ENCODE peak calls at places on chromosomes 4 and X, in nine cellular contexts. A is adipocyte, T is ovary, X is gastrocnemius medialis, U is heart right ventricle, I is pancreas, L is sigmoid colon, E is colonic mucosa, Z is left ventricle myocardium inferior. S is an unnamed sample. For H3K4me1, the result is how much of the 10 kb centered on the place peaks cover.

GRCh38 chrX:54710920-54711319 is 87.1 kb downstream of the ITIH6 start:
- DNase-seq in A (no peak), T (no peak), X (no peak), U (no peak), I (no peak), L (no peak), E (no peak), Z (no peak), S (no peak)

GRCh38 chr4:99668472-99668871 is 10.8 kb upstream of the C4orf54 start:
- DNase-seq in A (no peak), T (peak), X (no peak), U (no peak), I (peak), L (no peak), E (no peak), Z (no peak), S (no peak)

GRCh38 chrX:100265179-100265578 is 144.9 kb downstream of the PCDH19 start:
- DNase-seq in A (no peak), T (no peak), X (no peak), U (no peak), I (no peak), L (no peak), E (no peak), Z (no peak), S (no peak)

GRCh38 chr4:10734697-10735096 is 50.1 kb upstream of the CLNK start:
- DNase-seq in A (no peak), T (no peak), X (no peak), U (no peak), I (peak), L (no peak), E (no peak), Z (no peak), S (no peak)

GRCh38 chr4:169615467-169616106 is 3.2 kb upstream of the NEK1 start:
- DNase-seq in A (no peak), T (no peak), X (no peak), U (no peak), I (no peak), L (no peak), E (no peak), Z (no peak), S (no peak)

GRCh38 chrX:129980043-129980442 is 2.4 kb upstream of the BCORL1 start:
- DNase-seq in A (no peak), T (peak), X (no peak), U (peak), I (peak), L (peak), E (peak), Z (no peak), S (no peak)

GRCh38 chr4:163607292-163607691 is 112.8 kb downstream of the TMA16 start:
- DNase-seq in A (no peak), T (no peak), X (no peak), U (no peak), I (no peak), L (no peak), E (no peak), Z (no peak), S (no peak)

GRCh38 chr4:116055857-116056827 is 942.7 kb upstream of the NDST4 start:
- DNase-seq in A (peak), T (no peak), X (no peak), U (no peak), I (no peak), L (no peak), E (no peak), Z (no peak), S (no peak)

GRCh38 chr4:13328591-13328990 is 155.5 kb downstream of the RAB28 start:
- DNase-seq in A (no peak), T (no peak), X (no peak), U (no peak), I (no peak), L (no peak), E (no peak), Z (no peak), S (no peak)

GRCh38 chrX:14872355-14872754 is 514 bp downstream of the FANCB start:
- DNase-seq in A (no peak), T (no peak), X (no peak), U (no peak), I (no peak), L (no peak), E (no peak), Z (no peak), S (no peak)

GRCh38 chr4:7783560-7783959 is 156.1 kb downstream of the AFAP1 start:
- DNase-seq in A (no peak), T (no peak), X (no peak), U (no peak), I (no peak), L (peak), E (peak), Z (no peak), S (no peak)

GRCh38 chrX:48505481-48505880 is 3.3 kb upstream of the PORCN start:
- DNase-seq in A (no peak), T (no peak), X (no peak), U (no peak), I (no peak), L (no peak), E (no peak), Z (no peak), S (no peak)

GRCh38 chr4:117796677-117797076 is 237.6 kb upstream of the NDST3 start:
- DNase-seq in A (no peak), T (no peak), X (no peak), U (no peak), I (no peak), L (no peak), E (no peak), Z (no peak), S (no peak)

GRCh38 chr4:7942019-7942556 is 2.4 kb upstream of the AFAP1 start:
- DNase-seq in A (no peak), T (no peak), X (peak), U (no peak), I (no peak), L (peak), E (no peak), Z (no peak), S (no peak)

GRCh38 chr4:110622841-110623709 is at the start of gene PITX2:
- DNase-seq in A (peak), T (peak), X (peak), U (peak), I (peak), L (peak), E (peak), Z (peak), S (peak)

GRCh38 chr4:16897991-16898827 is at the start of gene LDB2:
- DNase-seq in A (peak), T (peak), X (peak), U (peak), I (peak), L (peak), E (peak), Z (peak), S (peak)

GRCh38 chr4:31365006-31365690 is 645.0 kb downstream of the PCDH7 start:
- DNase-seq in A (no peak), T (no peak), X (no peak), U (no peak), I (no peak), L (no peak), E (no peak), Z (no peak), S (no peak)

GRCh38 chr4:156974264-156974663 is 2.7 kb upstream of the PDGFC start:
- DNase-seq in A (peak), T (no peak), X (no peak), U (no peak), I (no peak), L (no peak), E (no peak), Z (no peak), S (peak)

GRCh38 chr4:185781555-185782215 is 30.3 kb downstream of the SORBS2 start:
- DNase-seq in A (no peak), T (no peak), X (no peak), U (no peak), I (no peak), L (no peak), E (no peak), Z (no peak), S (no peak)

GRCh38 chrX:70139736-70140135 is 6.5 kb downstream of the IGBP1 start:
- DNase-seq in A (no peak), T (no peak), X (no peak), U (no peak), I (no peak), L (no peak), E (no peak), Z (no peak), S (no peak)

GRCh38 chrX:32780109-32780508 is 431.2 kb downstream of the DMD start:
- DNase-seq in A (no peak), T (no peak), X (no peak), U (no peak), I (no peak), L (no peak), E (no peak), Z (no peak), S (no peak)

GRCh38 chrX:37905436-37906147 is 58.2 kb upstream of the DYNLT3 start:
- DNase-seq in A (peak), T (peak), X (no peak), U (peak), I (peak), L (no peak), E (no peak), Z (no peak), S (peak)

GRCh38 chrX:94600077-94600476 is 926.1 kb downstream of the FAM133A start:
- DNase-seq in A (no peak), T (no peak), X (no peak), U (no peak), I (no peak), L (no peak), E (no peak), Z (no peak), S (no peak)

GRCh38 chr4:72358483-72358882 is 210.5 kb downstream of the ADAMTS3 start:
- DNase-seq in A (peak), T (no peak), X (no peak), U (no peak), I (no peak), L (no peak), E (no peak), Z (no peak), S (no peak)

GRCh38 chr4:139014391-139015268 is 951 bp upstream of the NOCT start:
- DNase-seq in A (peak), T (no peak), X (no peak), U (no peak), I (peak), L (peak), E (peak), Z (no peak), S (peak)

GRCh38 chr4:14184265-14184664 is 556.7 kb upstream of the BOD1L1 start:
- DNase-seq in A (no peak), T (peak), X (no peak), U (no peak), I (no peak), L (peak), E (no peak), Z (peak), S (no peak)

GRCh38 chr4:88009871-88010270 is 2.4 kb downstream of the PKD2 start:
- DNase-seq in A (no peak), T (no peak), X (no peak), U (no peak), I (no peak), L (no peak), E (no peak), Z (no peak), S (no peak)

GRCh38 chrX:115690554-115691216 is 129.7 kb downstream of the PLS3 start:
- DNase-seq in A (peak), T (peak), X (peak), U (no peak), I (peak), L (peak), E (peak), Z (no peak), S (peak)

GRCh38 chr4:112862318-112862674 is 187.2 kb upstream of the ANK2 start:
- DNase-seq in A (no peak), T (no peak), X (no peak), U (no peak), I (no peak), L (no peak), E (no peak), Z (no peak), S (no peak)

GRCh38 chr4:10085386-10085785 is 31.2 kb downstream of the WDR1 start:
- DNase-seq in A (no peak), T (peak), X (peak), U (peak), I (no peak), L (peak), E (no peak), Z (peak), S (no peak)

GRCh38 chr4:62460329-62460728 is 1260.2 kb downstream of the ADGRL3 start:
- DNase-seq in A (no peak), T (no peak), X (no peak), U (no peak), I (no peak), L (no peak), E (no peak), Z (no peak), S (no peak)

GRCh38 chr4:60201052-60201673 is 999.0 kb upstream of the ADGRL3 start:
- DNase-seq in A (peak), T (peak), X (no peak), U (peak), I (peak), L (no peak), E (peak), Z (no peak), S (peak)

GRCh38 chr4:124686279-124686678 is 26.3 kb downstream of the ANKRD50 start:
- DNase-seq in A (no peak), T (no peak), X (no peak), U (no peak), I (no peak), L (no peak), E (no peak), Z (no peak), S (no peak)

GRCh38 chrX:21975827-21976226 is 35.3 kb downstream of the SMS start:
- DNase-seq in A (peak), T (no peak), X (no peak), U (no peak), I (no peak), L (no peak), E (no peak), Z (no peak), S (no peak)

GRCh38 chr4:112637552-112637866 is 566 bp downstream of the LARP7 start:
- DNase-seq in A (no peak), T (no peak), X (no peak), U (no peak), I (no peak), L (no peak), E (no peak), Z (no peak), S (no peak)

DNA sequence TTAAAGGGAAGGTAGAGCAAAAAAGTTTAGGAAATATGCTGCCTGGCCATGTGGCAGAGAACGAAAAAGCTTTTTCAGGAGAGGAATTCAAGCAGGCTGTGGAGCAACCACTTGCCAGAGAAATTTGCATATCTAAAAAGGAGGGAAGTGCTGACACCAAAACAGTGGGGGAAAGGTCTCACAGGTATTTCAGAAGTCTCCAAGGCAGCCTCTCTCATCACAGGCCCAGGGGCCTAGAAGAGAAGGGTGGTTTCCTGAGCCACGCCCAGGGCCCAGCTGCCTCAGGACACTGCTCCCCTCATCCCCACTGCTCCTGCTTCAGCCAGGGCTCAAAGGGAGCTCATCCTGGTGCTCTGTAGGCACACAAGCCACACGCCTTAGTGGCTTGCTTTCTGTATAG is 29.9 kb upstream of the STS start:
- DNase-seq in A (no peak), T (no peak), X (no peak), U (no peak), I (no peak), L (no peak), E (no peak), Z (no peak), S (no peak)
- H3K4me1 ChIP-seq in A (under half), T (under half), X (under half), U (under half), I (under half), L (under half), E (under half), Z (under half), S (under half)

GRCh38 chrX:87664381-87664780 is 146.8 kb downstream of the KLHL4 start:
- DNase-seq in A (peak), T (no peak), X (no peak), U (no peak), I (no peak), L (no peak), E (no peak), Z (no peak), S (no peak)

GRCh38 chrX:87663421-87663820 is 145.8 kb downstream of the KLHL4 start:
- DNase-seq in A (no peak), T (no peak), X (no peak), U (no peak), I (no peak), L (no peak), E (no peak), Z (no peak), S (no peak)

DNA sequence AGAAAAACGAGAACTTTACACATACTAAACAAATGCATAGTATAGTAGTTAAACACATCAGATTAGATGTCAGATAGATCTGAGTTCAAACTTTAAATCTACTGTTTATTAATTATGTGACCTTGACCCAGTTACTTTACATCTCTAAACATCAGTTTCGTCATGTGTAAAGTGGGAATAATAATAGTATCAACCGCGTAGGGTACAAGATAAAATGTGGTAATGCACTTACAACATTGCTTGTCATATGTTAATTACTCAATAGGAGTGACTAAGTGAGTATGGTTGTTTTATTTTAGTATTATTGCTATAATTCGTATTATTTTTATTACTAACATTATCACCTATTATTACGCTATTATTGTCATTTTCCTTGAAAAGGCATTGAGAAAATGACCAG is 144.2 kb downstream of the KLHL4 start:
- DNase-seq in A (no peak), T (no peak), X (no peak), U (no peak), I (no peak), L (no peak), E (no peak), Z (no peak), S (no peak)
- H3K4me1 ChIP-seq in A (under half), T (under half), X (under half), U (under half), I (under half), L (under half), E (under half), Z (under half), S (under half)

DNA sequence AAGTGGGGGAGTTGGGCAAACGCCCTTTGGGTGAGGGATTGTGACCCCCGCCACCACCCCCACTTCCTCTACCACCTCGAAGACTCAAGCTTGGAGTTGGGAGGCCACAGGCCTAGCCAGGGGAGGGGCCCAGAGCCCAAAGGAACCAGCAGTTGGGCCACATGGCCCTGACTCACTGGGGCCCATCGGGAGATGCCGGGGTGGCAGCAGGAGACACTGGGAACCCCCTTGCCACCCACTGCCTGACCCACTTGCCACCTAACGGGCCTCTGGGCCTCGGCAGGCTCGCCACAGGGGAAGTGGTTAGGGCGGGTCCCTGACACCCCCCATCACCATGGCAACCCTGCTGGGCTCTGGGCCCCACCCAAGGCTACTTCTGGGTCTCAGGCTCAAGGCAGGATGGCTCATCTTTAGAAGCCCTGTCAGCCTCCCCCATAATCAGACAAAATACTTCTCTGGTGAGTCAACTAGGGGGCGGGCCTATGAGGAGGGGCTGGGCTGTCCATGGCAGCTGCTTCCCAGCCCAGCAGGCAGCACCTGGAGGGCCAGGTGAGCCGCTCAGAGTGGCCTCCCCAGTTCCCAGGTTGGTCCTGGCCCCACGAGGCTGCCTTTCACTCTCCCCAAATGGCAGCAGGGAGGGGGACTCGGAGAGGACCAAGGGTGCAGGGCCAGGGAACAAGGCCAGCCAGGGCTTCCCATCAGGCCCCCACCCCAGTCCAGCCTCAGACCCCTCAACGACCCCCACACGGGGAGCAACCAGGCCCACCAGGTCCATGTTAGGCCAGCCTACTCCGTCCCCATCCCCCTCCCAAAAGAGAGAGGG is 5.6 kb downstream of the FLNA start:
- DNase-seq in A (peak), T (peak), X (peak), U (peak), I (peak), L (peak), E (peak), Z (peak), S (peak)
- H3K4me1 ChIP-seq in A (under half), T (under half), X (under half), U (under half), I (under half), L (half or more), E (under half), Z (half or more), S (half or more)

DNA sequence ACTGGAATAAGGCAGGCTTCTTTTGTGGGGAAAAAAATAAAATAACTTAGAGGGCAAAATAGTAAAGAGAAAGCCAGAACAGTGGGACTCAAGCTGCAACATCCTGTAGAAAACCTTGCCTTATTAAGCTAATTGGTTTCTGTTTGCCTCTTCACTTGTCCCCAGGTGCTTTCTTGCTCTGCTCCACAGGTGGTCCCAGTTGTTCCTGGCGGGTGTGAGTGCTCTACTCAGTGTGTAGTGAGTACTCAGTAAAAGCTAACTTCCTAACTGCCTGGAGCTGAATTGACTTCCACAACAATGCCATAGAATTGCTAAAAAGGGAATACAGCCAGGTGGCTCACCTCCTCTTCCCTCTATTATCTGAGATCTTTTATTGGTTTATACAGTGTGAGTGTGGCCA is 930.2 kb downstream of the C4orf33 start:
- DNase-seq in A (no peak), T (no peak), X (no peak), U (no peak), I (no peak), L (no peak), E (no peak), Z (no peak), S (no peak)
- H3K4me1 ChIP-seq in A (under half), T (under half), X (under half), U (under half), I (under half), L (under half), E (under half), Z (under half), S (under half)

GRCh38 chr4:37680089-37680488 is 6.1 kb downstream of the RELL1 start:
- DNase-seq in A (no peak), T (no peak), X (no peak), U (no peak), I (no peak), L (no peak), E (no peak), Z (no peak), S (no peak)
- H3K4me1 ChIP-seq in A (under half), T (under half), X (under half), U (under half), I (under half), L (under half), E (under half), Z (half or more), S (under half)

DNA sequence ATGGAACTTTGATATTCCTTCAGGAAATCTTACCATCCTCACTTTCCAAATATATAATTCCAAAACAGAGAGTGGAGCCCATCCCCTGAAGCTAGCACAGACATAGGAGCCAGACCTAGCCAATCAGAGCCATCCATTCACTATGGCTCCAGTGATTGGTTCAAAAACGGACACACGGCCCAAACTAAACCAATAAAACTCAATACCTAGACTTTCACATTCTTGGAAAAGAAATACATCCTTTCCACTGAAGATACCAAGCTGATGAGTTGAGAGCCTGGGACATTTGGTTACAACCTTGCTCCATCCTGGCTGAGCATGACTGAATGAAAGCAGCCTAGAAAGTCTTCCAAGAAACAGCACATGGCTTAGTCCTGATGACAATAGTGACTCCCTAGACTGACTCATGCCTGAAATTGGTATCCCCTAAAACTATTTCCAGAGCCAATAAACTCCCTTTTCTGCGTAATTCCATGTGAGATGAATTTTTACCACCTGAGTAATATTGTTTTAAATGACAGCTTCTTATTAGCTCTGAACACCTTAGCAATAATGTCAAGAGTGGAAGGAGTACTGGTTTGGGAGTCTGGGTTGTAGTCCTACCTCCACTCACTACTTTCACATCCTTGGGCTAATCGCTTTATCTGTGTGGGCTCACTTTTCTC is 189.6 kb upstream of the LNX1 start:
- DNase-seq in A (no peak), T (no peak), X (no peak), U (no peak), I (no peak), L (no peak), E (no peak), Z (no peak), S (no peak)
- H3K4me1 ChIP-seq in A (under half), T (under half), X (under half), U (under half), I (under half), L (under half), E (under half), Z (under half), S (under half)

S was measured in SJSA1.